ENCODE peak calls at places on chromosomes 5 and 9, in eight cellular contexts. One of them, this sample, is unnamed.

GRCh38 chr5:141668601-141669265 is 13.3 kb downstream of the ARAP3 start:
- DNase-seq in fibroblast of lung: no peak
- DNase-seq in cardiac muscle cell: no peak
- DNase-seq in HCT116: no peak
- DNase-seq in HFFc6: no peak
- DNase-seq in WERI-Rb-1: no peak
- DNase-seq in foreskin keratinocyte: no peak
- DNase-seq in GM12865: no peak
- DNase-seq in this sample: no peak

GRCh38 chr9:85064811-85065371 is 395.4 kb downstream of the NTRK2 start:
- DNase-seq in GM12865: no peak
- DNase-seq in HCT116: no peak
- DNase-seq in foreskin keratinocyte: no peak
- DNase-seq in WERI-Rb-1: no peak
- DNase-seq in cardiac muscle cell: no peak
- DNase-seq in fibroblast of lung: no peak
- DNase-seq in HFFc6: no peak
- DNase-seq in this sample: no peak

GRCh38 chr5:132466453-132467291 is 23.9 kb downstream of the IRF1 start:
- DNase-seq in fibroblast of lung: peak
- DNase-seq in foreskin keratinocyte: peak
- DNase-seq in HFFc6: no peak
- DNase-seq in HCT116: no peak
- DNase-seq in WERI-Rb-1: no peak
- DNase-seq in cardiac muscle cell: no peak
- DNase-seq in GM12865: peak
- DNase-seq in this sample: peak

GRCh38 chr9:20815923-20816703 is 132.1 kb downstream of the FOCAD start:
- DNase-seq in foreskin keratinocyte: no peak
- DNase-seq in cardiac muscle cell: no peak
- DNase-seq in GM12865: no peak
- DNase-seq in WERI-Rb-1: no peak
- DNase-seq in fibroblast of lung: no peak
- DNase-seq in HCT116: no peak
- DNase-seq in HFFc6: no peak
- DNase-seq in this sample: no peak

GRCh38 chr9:93205045-93205768 is 21.3 kb downstream of the WNK2 start:
- DNase-seq in fibroblast of lung: no peak
- DNase-seq in HFFc6: peak
- DNase-seq in GM12865: no peak
- DNase-seq in foreskin keratinocyte: no peak
- DNase-seq in WERI-Rb-1: peak
- DNase-seq in HCT116: no peak
- DNase-seq in cardiac muscle cell: peak
- DNase-seq in this sample: no peak

GRCh38 chr5:125058185-125058826 is 311.9 kb upstream of the ZNF608 start:
- DNase-seq in cardiac muscle cell: no peak
- DNase-seq in HCT116: no peak
- DNase-seq in GM12865: no peak
- DNase-seq in fibroblast of lung: peak
- DNase-seq in foreskin keratinocyte: no peak
- DNase-seq in WERI-Rb-1: no peak
- DNase-seq in HFFc6: peak
- DNase-seq in this sample: no peak

GRCh38 chr9:79817469-79818004 is 245.8 kb downstream of the TLE4 start:
- DNase-seq in HCT116: no peak
- DNase-seq in cardiac muscle cell: peak
- DNase-seq in WERI-Rb-1: no peak
- DNase-seq in fibroblast of lung: no peak
- DNase-seq in foreskin keratinocyte: no peak
- DNase-seq in HFFc6: no peak
- DNase-seq in GM12865: peak
- DNase-seq in this sample: peak

GRCh38 chr9:70587143-70587710 is 172.8 kb upstream of the KLF9 start:
- DNase-seq in fibroblast of lung: peak
- DNase-seq in cardiac muscle cell: no peak
- DNase-seq in HFFc6: peak
- DNase-seq in GM12865: no peak
- DNase-seq in foreskin keratinocyte: peak
- DNase-seq in HCT116: no peak
- DNase-seq in WERI-Rb-1: no peak
- DNase-seq in this sample: no peak

GRCh38 chr5:168770036-168770498 is 190.9 kb upstream of the PANK3 start:
- DNase-seq in fibroblast of lung: no peak
- DNase-seq in HFFc6: no peak
- DNase-seq in cardiac muscle cell: no peak
- DNase-seq in GM12865: no peak
- DNase-seq in WERI-Rb-1: no peak
- DNase-seq in HCT116: no peak
- DNase-seq in foreskin keratinocyte: no peak
- DNase-seq in this sample: no peak

GRCh38 chr5:59042201-59042600 is 459.3 kb downstream of the RAB3C start:
- DNase-seq in cardiac muscle cell: no peak
- DNase-seq in GM12865: no peak
- DNase-seq in HFFc6: no peak
- DNase-seq in WERI-Rb-1: no peak
- DNase-seq in foreskin keratinocyte: no peak
- DNase-seq in HCT116: no peak
- DNase-seq in fibroblast of lung: peak
- DNase-seq in this sample: no peak

GRCh38 chr9:532707-533106 is 308.8 kb upstream of the DMRT1 start:
- DNase-seq in HFFc6: no peak
- DNase-seq in WERI-Rb-1: no peak
- DNase-seq in HCT116: no peak
- DNase-seq in GM12865: no peak
- DNase-seq in fibroblast of lung: no peak
- DNase-seq in foreskin keratinocyte: no peak
- DNase-seq in cardiac muscle cell: no peak
- DNase-seq in this sample: no peak

GRCh38 chr5:44199408-44199807 is 189.8 kb downstream of the FGF10 start:
- DNase-seq in HFFc6: no peak
- DNase-seq in cardiac muscle cell: no peak
- DNase-seq in GM12865: no peak
- DNase-seq in fibroblast of lung: no peak
- DNase-seq in HCT116: no peak
- DNase-seq in WERI-Rb-1: no peak
- DNase-seq in foreskin keratinocyte: no peak
- DNase-seq in this sample: no peak

GRCh38 chr9:82488702-82489578 is 500.4 kb downstream of the SPATA31D1 start:
- DNase-seq in GM12865: peak
- DNase-seq in WERI-Rb-1: no peak
- DNase-seq in fibroblast of lung: peak
- DNase-seq in foreskin keratinocyte: peak
- DNase-seq in HFFc6: peak
- DNase-seq in HCT116: no peak
- DNase-seq in cardiac muscle cell: no peak
- DNase-seq in this sample: no peak

GRCh38 chr9:91310037-91310436 is 51.7 kb downstream of the AUH start:
- DNase-seq in GM12865: no peak
- DNase-seq in HCT116: no peak
- DNase-seq in HFFc6: no peak
- DNase-seq in WERI-Rb-1: no peak
- DNase-seq in cardiac muscle cell: no peak
- DNase-seq in foreskin keratinocyte: no peak
- DNase-seq in fibroblast of lung: no peak
- DNase-seq in this sample: no peak

DNA sequence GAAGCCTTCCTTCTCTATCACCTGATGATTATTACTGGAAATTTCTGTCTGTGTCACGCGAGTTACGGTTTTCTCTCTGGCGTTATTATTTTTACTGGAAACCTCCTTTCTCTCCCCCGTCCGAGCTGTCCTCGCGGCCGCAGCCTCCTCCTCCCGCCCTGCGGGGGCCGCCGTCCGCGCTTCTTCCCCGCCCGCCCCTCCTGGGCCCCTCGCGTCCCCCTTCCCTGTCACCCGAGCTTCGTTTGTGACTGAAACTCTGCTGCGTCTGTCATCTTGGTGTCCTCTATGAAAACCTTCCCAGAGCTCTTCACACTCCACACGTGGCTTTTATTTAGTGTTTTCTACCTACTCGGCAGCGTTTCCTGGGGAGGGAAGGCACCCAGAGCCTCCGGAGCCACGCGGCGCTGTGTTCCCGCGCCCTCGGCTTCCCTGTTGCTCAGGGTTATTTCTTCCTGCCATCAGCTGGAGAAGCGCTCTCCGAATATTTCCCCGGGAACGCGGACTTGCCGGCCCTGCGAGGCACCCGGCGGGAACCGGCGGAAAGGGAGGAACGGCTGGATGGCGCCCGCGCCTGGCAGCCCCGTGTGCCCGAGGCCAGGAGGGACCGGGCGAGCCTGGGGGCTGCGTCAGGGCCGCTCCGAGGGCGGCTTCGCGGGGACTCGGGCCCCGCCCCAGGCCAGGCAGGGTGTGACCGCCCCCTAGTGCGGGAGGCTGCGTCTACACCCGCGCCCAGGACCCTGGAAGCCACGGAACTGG is 33.9 kb downstream of the TRIP13 start:
- DNase-seq in fibroblast of lung: peak
- DNase-seq in WERI-Rb-1: no peak
- DNase-seq in HFFc6: no peak
- DNase-seq in cardiac muscle cell: peak
- DNase-seq in GM12865: no peak
- DNase-seq in foreskin keratinocyte: peak
- DNase-seq in HCT116: no peak
- DNase-seq in this sample: peak
- TF ChIP-seq CTCF in fibroblast of lung: peak
- TF ChIP-seq CTCF in WERI-Rb-1: peak
- TF ChIP-seq CTCF in HFFc6: peak
- TF ChIP-seq CTCF in cardiac muscle cell: peak
- TF ChIP-seq CTCF in GM12865: peak
- TF ChIP-seq CTCF in foreskin keratinocyte: peak
- TF ChIP-seq CTCF in HCT116: no peak
- TF ChIP-seq CTCF in this sample: peak

DNA sequence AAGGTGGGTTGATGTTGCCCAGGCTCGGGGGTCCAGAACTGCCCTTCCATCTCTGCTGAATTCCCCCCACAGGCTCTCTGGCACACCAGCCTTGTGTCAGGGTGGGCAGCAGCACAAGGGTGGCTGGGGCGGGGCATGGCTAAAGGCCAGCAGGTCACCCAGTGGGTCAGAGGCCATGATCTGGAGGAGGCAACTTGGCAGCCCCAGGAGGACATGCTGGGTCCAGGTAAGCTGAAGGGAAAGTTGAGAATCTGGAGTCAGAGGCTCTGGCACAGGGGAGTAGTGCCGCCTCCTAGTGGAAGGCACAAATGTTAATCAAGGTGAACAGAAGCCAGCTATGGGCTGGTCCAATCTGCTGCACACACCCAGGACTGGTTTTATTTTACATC is 6.2 kb downstream of the TMEM8B start:
- DNase-seq in cardiac muscle cell: no peak
- DNase-seq in fibroblast of lung: no peak
- DNase-seq in HCT116: no peak
- DNase-seq in foreskin keratinocyte: no peak
- DNase-seq in GM12865: no peak
- DNase-seq in WERI-Rb-1: peak
- DNase-seq in HFFc6: no peak
- DNase-seq in this sample: no peak
- TF ChIP-seq CTCF in cardiac muscle cell: peak
- TF ChIP-seq CTCF in fibroblast of lung: no peak
- TF ChIP-seq CTCF in HCT116: peak
- TF ChIP-seq CTCF in foreskin keratinocyte: peak
- TF ChIP-seq CTCF in GM12865: peak
- TF ChIP-seq CTCF in WERI-Rb-1: peak
- TF ChIP-seq CTCF in HFFc6: peak
- TF ChIP-seq CTCF in this sample: peak

DNA sequence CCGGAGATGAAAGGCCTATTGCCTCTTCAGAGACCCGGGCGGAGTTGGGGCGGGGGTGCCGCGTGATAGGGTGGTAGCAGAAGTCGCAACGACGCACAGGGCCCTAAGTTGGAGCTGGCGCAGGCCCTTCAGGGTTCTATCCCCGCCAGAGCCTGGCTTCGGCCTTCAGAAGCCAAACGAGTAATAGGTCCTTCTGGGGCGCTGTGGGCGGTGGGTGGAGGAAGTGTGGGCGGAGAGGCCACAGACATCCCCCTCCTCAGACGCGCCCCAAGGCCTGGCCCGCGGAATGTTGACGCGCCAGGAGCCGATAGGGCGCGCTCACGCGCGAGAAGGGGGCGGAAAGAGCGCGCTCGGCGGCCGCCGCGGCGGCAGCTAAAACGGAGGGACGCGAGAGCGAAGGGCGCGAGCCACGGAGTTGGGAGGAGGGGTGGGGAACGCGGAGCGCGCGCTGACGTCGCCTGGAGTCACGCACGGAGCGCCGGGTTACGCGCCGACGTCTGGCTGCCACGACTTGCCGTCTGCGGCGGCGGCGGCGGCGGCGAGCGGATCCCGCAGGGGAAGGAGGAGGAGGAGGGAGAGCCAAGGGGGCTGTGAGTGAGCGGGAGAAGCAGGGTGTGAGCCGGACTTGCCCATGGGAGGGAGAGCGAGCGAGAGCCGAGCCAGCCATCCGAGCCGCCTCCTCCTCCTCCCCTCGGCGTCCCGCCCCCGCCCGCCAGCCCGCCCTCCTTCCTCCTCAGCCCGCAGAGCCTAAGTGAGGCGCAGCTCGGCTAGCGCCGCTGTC is 6.4 kb upstream of the PURA start:
- DNase-seq in fibroblast of lung: peak
- DNase-seq in foreskin keratinocyte: peak
- DNase-seq in HFFc6: peak
- DNase-seq in HCT116: peak
- DNase-seq in WERI-Rb-1: peak
- DNase-seq in GM12865: peak
- DNase-seq in cardiac muscle cell: peak
- DNase-seq in this sample: peak
- TF ChIP-seq CTCF in fibroblast of lung: no peak
- TF ChIP-seq CTCF in foreskin keratinocyte: peak
- TF ChIP-seq CTCF in HFFc6: peak
- TF ChIP-seq CTCF in HCT116: no peak
- TF ChIP-seq CTCF in WERI-Rb-1: peak
- TF ChIP-seq CTCF in GM12865: peak
- TF ChIP-seq CTCF in cardiac muscle cell: peak
- TF ChIP-seq CTCF in this sample: peak

GRCh38 chr9:124392855-124393460 is 22.3 kb downstream of the PSMB7 start:
- DNase-seq in WERI-Rb-1: peak
- DNase-seq in foreskin keratinocyte: peak
- DNase-seq in HCT116: peak
- DNase-seq in cardiac muscle cell: peak
- DNase-seq in HFFc6: peak
- DNase-seq in GM12865: no peak
- DNase-seq in fibroblast of lung: peak
- DNase-seq in this sample: no peak
- TF ChIP-seq CTCF in WERI-Rb-1: peak
- TF ChIP-seq CTCF in foreskin keratinocyte: peak
- TF ChIP-seq CTCF in HCT116: peak
- TF ChIP-seq CTCF in cardiac muscle cell: peak
- TF ChIP-seq CTCF in HFFc6: peak
- TF ChIP-seq CTCF in GM12865: no peak
- TF ChIP-seq CTCF in fibroblast of lung: peak
- TF ChIP-seq CTCF in this sample: no peak

GRCh38 chr9:136089697-136090045 is 5.4 kb downstream of the NACC2 start:
- DNase-seq in GM12865: peak
- DNase-seq in HCT116: no peak
- DNase-seq in HFFc6: peak
- DNase-seq in foreskin keratinocyte: no peak
- DNase-seq in WERI-Rb-1: no peak
- DNase-seq in fibroblast of lung: peak
- DNase-seq in cardiac muscle cell: no peak
- DNase-seq in this sample: no peak
- TF ChIP-seq CTCF in GM12865: peak
- TF ChIP-seq CTCF in HCT116: no peak
- TF ChIP-seq CTCF in HFFc6: peak
- TF ChIP-seq CTCF in foreskin keratinocyte: peak
- TF ChIP-seq CTCF in WERI-Rb-1: no peak
- TF ChIP-seq CTCF in fibroblast of lung: peak
- TF ChIP-seq CTCF in cardiac muscle cell: peak
- TF ChIP-seq CTCF in this sample: peak